ENCODE peak calls at places on chromosomes 12 and 14, in eight cellular contexts. V is naive thymus-derived CD8-positive, alpha-beta T cell; A is SHP77; U is sciatic nerve; H is NCI-H1092 treated with DMSO at 0.1 percent for 48 hours; Q is WTC11; B is hepatocyte; G is adrenal gland. C is an unnamed sample.
A peak's percentile ranks its signal among the peaks of the same experiment; 100 is the strongest.

GRCh38 chr12:124992874-124993567 is 424 bp upstream of the BRI3BP start:
- DNase-seq in V (peak; percentile 84), H (peak; percentile 86), U (no peak), A (peak; percentile 96), G (no peak), B (peak; percentile 86), Q (peak; percentile 92), C (peak; percentile 89)

GRCh38 chr12:100214518-100214917 is 13.9 kb downstream of the ACTR6 start:
- DNase-seq in Q (no peak), G (no peak), H (no peak), A (no peak), B (no peak), U (no peak), V (no peak), C (no peak)

GRCh38 chr12:112179936-112180335 is 54.6 kb downstream of the TRAFD1 start:
- DNase-seq in H (no peak), U (peak; percentile 44), B (no peak), G (no peak), A (no peak), V (no peak), Q (no peak), C (peak; percentile 29)

GRCh38 chr14:32331227-32331597 is 2.1 kb downstream of the AKAP6 start:
- DNase-seq in U (no peak), B (no peak), Q (no peak), V (no peak), A (no peak), G (no peak), H (no peak), C (peak; percentile 82)

GRCh38 chr12:115871714-115872113 is 405.8 kb downstream of the MED13L start:
- DNase-seq in V (no peak), H (peak; percentile 46), U (no peak), G (no peak), Q (peak; percentile 33), B (peak; percentile 49), A (peak; percentile 39), C (no peak)

GRCh38 chr12:5889381-5890047 is 55.5 kb downstream of the ANO2 start:
- DNase-seq in V (no peak), U (no peak), G (no peak), A (no peak), B (no peak), H (no peak), Q (no peak), C (no peak)

GRCh38 chr14:55128386-55129085 is 516 bp upstream of the LGALS3 start:
- DNase-seq in A (no peak), B (peak; percentile 48), H (no peak), G (no peak), U (no peak), Q (no peak), V (no peak), C (no peak)

GRCh38 chr12:114636723-114637480 is 47.1 kb downstream of the TBX3 start:
- DNase-seq in Q (peak; percentile 38), U (no peak), G (no peak), A (no peak), H (no peak), B (peak; percentile 22), V (no peak), C (no peak)

GRCh38 chr14:71478542-71478941 is 453.7 kb upstream of the RGS6 start:
- DNase-seq in V (no peak), G (no peak), Q (no peak), U (no peak), H (no peak), A (no peak), B (no peak), C (no peak)

GRCh38 chr12:131692431-131692830 is 18.5 kb upstream of the SFSWAP start:
- DNase-seq in H (no peak), Q (no peak), G (no peak), V (no peak), U (no peak), B (no peak), A (no peak), C (no peak)

GRCh38 chr12:119659289-119659897 is 8.5 kb upstream of the PRKAB1 start:
- DNase-seq in U (no peak), A (peak; percentile 47), V (peak; percentile 51), Q (peak; percentile 38), G (no peak), B (peak; percentile 54), H (peak; percentile 7), C (peak; percentile 21)

GRCh38 chr12:111437816-111438454 is 32.2 kb downstream of the SH2B3 start:
- DNase-seq in G (peak; percentile 53), B (no peak), U (no peak), V (no peak), H (no peak), Q (no peak), A (no peak), C (no peak)

GRCh38 chr14:104933721-104934379 is 9.2 kb downstream of the PLD4 start:
- DNase-seq in V (no peak), A (no peak), U (peak; percentile 59), B (no peak), G (no peak), Q (peak; percentile 24), H (no peak), C (no peak)

GRCh38 chr12:1575287-1575798 is 19.0 kb downstream of the FBXL14 start:
- DNase-seq in B (no peak), A (no peak), H (no peak), G (no peak), V (no peak), U (no peak), Q (no peak), C (no peak)

GRCh38 chr12:53098354-53098981 is 1.0 kb downstream of the IGFBP6 start:
- DNase-seq in Q (no peak), A (no peak), V (no peak), U (peak; percentile 76), B (no peak), G (no peak), H (no peak), C (no peak)

GRCh38 chr12:132159555-132160003 is 15.3 kb downstream of the NOC4L start:
- DNase-seq in V (no peak), Q (no peak), A (no peak), U (no peak), G (no peak), B (no peak), H (no peak), C (no peak)

GRCh38 chr12:42636993-42637392 is 47.4 kb upstream of the PRICKLE1 start:
- DNase-seq in G (no peak), A (no peak), H (no peak), B (no peak), U (no peak), V (no peak), Q (no peak), C (no peak)

GRCh38 chr12:9906888-9907287 is 25.3 kb downstream of the CLEC2A start:
- DNase-seq in U (no peak), G (no peak), V (peak; percentile 80), H (no peak), B (no peak), Q (no peak), A (no peak), C (no peak)

GRCh38 chr12:93912086-93912733 is 235.0 kb downstream of the CRADD start:
- DNase-seq in A (no peak), H (no peak), V (no peak), U (no peak), G (no peak), Q (no peak), B (peak; percentile 25), C (no peak)

GRCh38 chr14:31954991-31955390 is 122.1 kb upstream of the ARHGAP5 start:
- DNase-seq in A (no peak), B (no peak), V (no peak), Q (no peak), G (no peak), U (no peak), H (no peak), C (no peak)

GRCh38 chr12:27828196-27828595 is 48.2 kb upstream of the MANSC4 start:
- DNase-seq in Q (no peak), B (no peak), U (no peak), G (no peak), A (no peak), H (no peak), V (no peak), C (no peak)